ENCODE peak calls at places on chromosomes 4 and X, in eight cellular contexts. J, M, F, D, Z, C, S and L are unnamed samples.

GRCh38 chr4:146439999-146440398 is 81.7 kb downstream of the SLC10A7 start:
- DNase-seq in D (no peak), S (no peak), C (no peak), J (no peak), F (no peak), Z (no peak), M (no peak), L (no peak)

GRCh38 chr4:101279377-101279871 is 67.9 kb downstream of the PPP3CA start:
- DNase-seq in M (peak; percentile 97), Z (peak; percentile 45), F (peak; percentile 47), C (no peak), J (peak; percentile 59), S (no peak), D (no peak), L (no peak)

GRCh38 chr4:476501-476900 is 22.5 kb downstream of the ZNF721 start:
- DNase-seq in F (no peak), C (no peak), Z (no peak), M (peak; percentile 25), J (no peak), S (no peak), D (no peak), L (no peak)

GRCh38 chrX:19761554-19762295 is 125.7 kb downstream of the SH3KBP1 start:
- DNase-seq in S (no peak), Z (no peak), M (no peak), F (no peak), C (no peak), J (no peak), D (no peak), L (no peak)

GRCh38 chr4:75963558-75963957 is 22.7 kb upstream of the NAAA start:
- DNase-seq in S (no peak), C (no peak), Z (no peak), F (no peak), J (no peak), D (no peak), M (no peak), L (no peak)

GRCh38 chr4:48141048-48141447 is 7.0 kb upstream of the TXK start:
- DNase-seq in C (no peak), F (no peak), J (no peak), D (no peak), S (no peak), Z (no peak), M (peak; percentile 56), L (no peak)

GRCh38 chr4:110639207-110640092 is 16.6 kb upstream of the PITX2 start:
- DNase-seq in M (no peak), Z (no peak), F (no peak), C (no peak), S (no peak), D (no peak), J (no peak), L (no peak)

GRCh38 chrX:117641913-117642656 is 474.5 kb downstream of the KLHL13 start:
- DNase-seq in C (no peak), M (no peak), J (no peak), F (no peak), Z (no peak), D (no peak), S (no peak), L (no peak)

GRCh38 chrX:115898382-115899001 is 272.1 kb upstream of the AGTR2 start:
- DNase-seq in D (no peak), S (no peak), C (peak; percentile 92), J (no peak), Z (peak; percentile 79), M (peak; percentile 29), F (no peak), L (peak; percentile 6)

GRCh38 chr4:20764353-20764752 is 64.1 kb downstream of the PACRGL start:
- DNase-seq in D (no peak), Z (no peak), C (no peak), M (peak; percentile 28), S (no peak), J (no peak), F (no peak), L (no peak)

GRCh38 chrX:154413142-154413541 is 1.8 kb downstream of the TAFAZZIN start:
- DNase-seq in D (no peak), S (no peak), C (no peak), Z (no peak), F (no peak), M (no peak), J (no peak), L (no peak)

GRCh38 chrX:154412468-154412867 is 1.1 kb downstream of the TAFAZZIN start:
- DNase-seq in S (no peak), C (no peak), D (no peak), Z (no peak), M (no peak), J (no peak), F (no peak), L (no peak)

GRCh38 chrX:154411981-154412340 is 622 bp downstream of the TAFAZZIN start:
- DNase-seq in C (peak; percentile 67), J (peak; percentile 60), S (peak; percentile 77), F (peak; percentile 66), M (peak; percentile 26), D (no peak), Z (peak; percentile 76), L (no peak)

GRCh38 chrX:154409222-154409871 is at the start of gene DNASE1L1:
- DNase-seq in M (peak; percentile 87), S (peak; percentile 81), D (no peak), J (peak; percentile 63), Z (no peak), C (peak; percentile 90), F (peak; percentile 81), L (no peak)

DNA sequence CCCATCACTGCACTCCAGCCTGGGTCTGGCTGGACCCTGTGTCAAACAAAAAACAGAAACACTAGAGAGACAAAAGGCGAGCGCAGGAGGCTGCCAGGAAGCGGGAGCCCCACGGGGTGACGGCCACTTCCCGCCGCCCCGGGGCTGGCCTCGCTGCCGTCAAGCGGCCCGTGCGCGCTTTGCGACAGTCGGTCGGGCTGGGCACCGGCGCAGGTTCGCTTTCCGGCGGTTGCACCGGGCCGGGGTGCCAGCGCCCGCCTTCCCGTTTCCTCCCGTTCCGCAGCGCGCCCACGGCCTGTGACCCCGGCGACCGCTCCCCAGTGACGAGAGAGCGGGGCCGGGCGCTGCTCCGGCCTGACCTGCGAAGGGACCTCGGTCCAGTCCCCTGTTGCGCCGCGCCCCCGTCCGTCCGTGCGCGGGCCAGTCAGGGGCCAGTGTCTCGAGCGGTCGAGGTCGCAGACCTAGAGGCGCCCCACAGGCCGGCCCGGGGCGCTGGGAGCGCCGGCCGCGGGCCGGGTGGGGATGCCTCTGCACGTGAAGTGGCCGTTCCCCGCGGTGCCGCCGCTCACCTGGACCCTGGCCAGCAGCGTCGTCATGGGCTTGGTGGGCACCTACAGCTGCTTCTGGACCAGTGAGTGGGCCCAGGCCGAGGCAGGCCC is at the start of gene TAFAZZIN:
- DNase-seq in S (peak; percentile 71), D (no peak), J (peak; percentile 33), Z (peak; percentile 77), M (peak; percentile 52), C (peak; percentile 78), F (peak; percentile 77), L (no peak)
- TF ChIP-seq POLR2A in S (no peak), D (peak; percentile 72), J (no peak), Z (peak; percentile 45), M (no peak), C (no peak), F (peak; percentile 58), L (peak; percentile 23)

GRCh38 chrX:136171420-136171819 is 24.1 kb downstream of the FHL1 start:
- DNase-seq in M (no peak), F (no peak), D (no peak), J (no peak), Z (no peak), C (no peak), S (no peak), L (no peak)
- H3K4me3 ChIP-seq in M (no peak overlapping the region), F (no peak overlapping the region), D (peak overlapping the region; percentile 42), J (no peak overlapping the region), Z (no peak overlapping the region), C (no peak overlapping the region), S (no peak overlapping the region), L (no peak overlapping the region)

GRCh38 chrX:100643212-100643611 is 787 bp upstream of the SRPX2 start:
- DNase-seq in M (no peak), S (no peak), D (no peak), C (no peak), F (no peak), Z (no peak), J (no peak), L (no peak)

GRCh38 chrX:100647095-100647494 is 3.1 kb downstream of the SRPX2 start:
- DNase-seq in S (no peak), J (no peak), D (no peak), M (no peak), C (no peak), Z (peak; percentile 26), F (no peak), L (no peak)

GRCh38 chrX:100645106-100645505 is 1.1 kb downstream of the SRPX2 start:
- DNase-seq in F (no peak), C (no peak), J (no peak), S (no peak), M (no peak), Z (no peak), D (no peak), L (no peak)

GRCh38 chrX:100642296-100642695 is 1.7 kb upstream of the SRPX2 start:
- DNase-seq in F (no peak), M (no peak), C (no peak), Z (no peak), J (no peak), S (no peak), D (no peak), L (no peak)

DNA sequence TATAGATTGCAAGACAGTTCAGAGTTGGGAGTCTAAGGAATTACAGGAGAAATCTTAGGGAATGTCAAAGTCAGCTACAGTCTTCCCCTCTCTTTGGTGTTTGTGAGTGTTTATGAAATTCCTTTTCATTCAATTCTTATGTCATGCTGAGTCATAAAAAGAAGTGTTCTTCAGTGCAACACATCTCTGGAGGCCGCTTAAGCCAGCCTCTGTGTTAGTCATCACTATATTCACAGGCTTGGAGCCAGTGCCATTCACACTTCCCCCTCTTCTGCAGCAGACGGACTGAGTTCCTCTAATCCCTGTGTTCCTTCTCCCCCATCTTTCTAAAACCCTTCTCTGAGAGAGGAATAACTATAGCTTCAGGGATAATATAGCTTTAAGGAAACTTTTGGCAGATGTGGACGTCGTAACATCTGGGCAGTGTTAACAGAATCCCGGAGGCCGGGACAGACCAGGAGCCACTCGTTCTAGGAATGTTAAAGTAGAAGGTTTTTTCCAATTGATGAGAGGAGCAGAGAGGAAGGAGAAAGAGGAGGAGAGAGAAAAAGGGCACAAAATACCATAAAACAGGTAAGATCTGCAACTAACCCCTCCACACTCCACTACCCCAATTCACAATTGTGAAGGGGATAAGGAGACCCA is at the start of gene SRPX2:
- DNase-seq in C (no peak), M (peak; percentile 91), F (peak; percentile 34), J (peak; percentile 45), D (no peak), Z (peak; percentile 34), S (no peak), L (peak; percentile 63)
- TF ChIP-seq POLR2A in C (no peak), M (peak; percentile 79), F (no peak), J (no peak), D (no peak), Z (no peak), S (no peak), L (no peak)

DNA sequence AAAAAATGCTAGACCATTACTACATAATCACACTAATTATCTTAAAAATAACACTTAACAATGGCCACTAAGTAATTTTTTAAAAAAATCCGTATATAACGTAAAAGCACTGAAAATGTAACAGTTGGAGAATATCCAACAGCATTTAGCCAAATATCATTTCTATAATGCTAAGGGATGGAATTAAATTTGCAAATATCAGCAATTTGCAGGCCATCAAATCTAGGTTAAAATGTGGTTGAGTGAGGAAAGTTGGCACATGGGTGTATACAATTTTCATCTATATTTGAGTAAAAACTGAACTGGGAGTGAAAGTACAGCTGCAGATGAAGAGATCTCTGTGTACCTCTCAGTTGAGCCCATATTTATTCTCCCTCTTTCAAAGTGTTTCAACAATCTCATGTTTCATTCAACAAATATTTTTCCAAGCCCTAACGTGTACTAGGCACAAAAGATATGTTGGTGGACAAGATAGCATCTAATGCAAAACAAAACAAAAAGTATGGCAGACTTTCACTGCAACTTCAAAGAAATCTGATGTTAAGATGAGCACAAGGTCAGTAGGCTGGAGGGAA is 63.0 kb downstream of the MBNL3 start:
- DNase-seq in D (no peak), S (no peak), C (no peak), J (no peak), M (no peak), Z (no peak), F (no peak), L (no peak)
- H3K4me3 ChIP-seq in D (no peak overlapping the region), S (no peak overlapping the region), C (no peak overlapping the region), J (no peak overlapping the region), M (no peak overlapping the region), Z (no peak overlapping the region), F (no peak overlapping the region), L (no peak overlapping the region)